ENCODE peak calls at places on chromosomes 5 and 9, in five cellular contexts. One of them, this sample, is unnamed.

GRCh38 chr5:134964359-134965270 is 3.1 kb upstream of the CATSPER3 start:
- DNase-seq in esophagus muscularis mucosa: no peak
- DNase-seq in tibial nerve: no peak
- DNase-seq in thyroid gland: no peak
- DNase-seq in lower leg skin: no peak
- DNase-seq in this sample: no peak

GRCh38 chr5:154179846-154180710 is 10.5 kb upstream of the GALNT10 start:
- DNase-seq in thyroid gland: peak
- DNase-seq in esophagus muscularis mucosa: no peak
- DNase-seq in tibial nerve: no peak
- DNase-seq in lower leg skin: no peak
- DNase-seq in this sample: peak

GRCh38 chr5:35030426-35030825 is 17.3 kb downstream of the AGXT2 start:
- DNase-seq in thyroid gland: no peak
- DNase-seq in lower leg skin: no peak
- DNase-seq in tibial nerve: no peak
- DNase-seq in esophagus muscularis mucosa: no peak
- DNase-seq in this sample: no peak

GRCh38 chr9:117343416-117343815 is 71.4 kb downstream of the ASTN2 start:
- DNase-seq in esophagus muscularis mucosa: no peak
- DNase-seq in thyroid gland: no peak
- DNase-seq in lower leg skin: no peak
- DNase-seq in tibial nerve: no peak
- DNase-seq in this sample: no peak

GRCh38 chr5:14016549-14016948 is 72.1 kb upstream of the DNAH5 start:
- DNase-seq in tibial nerve: no peak
- DNase-seq in esophagus muscularis mucosa: peak
- DNase-seq in thyroid gland: no peak
- DNase-seq in lower leg skin: no peak
- DNase-seq in this sample: no peak

GRCh38 chr9:116632990-116633441 is 54.1 kb upstream of the TRIM32 start:
- DNase-seq in lower leg skin: no peak
- DNase-seq in tibial nerve: no peak
- DNase-seq in thyroid gland: no peak
- DNase-seq in esophagus muscularis mucosa: no peak
- DNase-seq in this sample: no peak

GRCh38 chr5:156402387-156402921 is 75.5 kb downstream of the SGCD start:
- DNase-seq in thyroid gland: peak
- DNase-seq in tibial nerve: no peak
- DNase-seq in lower leg skin: no peak
- DNase-seq in esophagus muscularis mucosa: no peak
- DNase-seq in this sample: no peak

GRCh38 chr5:15993334-15993733 is 186.3 kb downstream of the MARCHF11 start:
- DNase-seq in thyroid gland: no peak
- DNase-seq in tibial nerve: no peak
- DNase-seq in esophagus muscularis mucosa: no peak
- DNase-seq in lower leg skin: no peak
- DNase-seq in this sample: no peak

GRCh38 chr5:135426102-135427082 is 20.8 kb downstream of the DCANP1 start:
- DNase-seq in lower leg skin: no peak
- DNase-seq in thyroid gland: no peak
- DNase-seq in tibial nerve: no peak
- DNase-seq in esophagus muscularis mucosa: no peak
- DNase-seq in this sample: peak

GRCh38 chr9:136686534-136686793 is 793 bp downstream of the AGPAT2 start:
- DNase-seq in thyroid gland: no peak
- DNase-seq in tibial nerve: no peak
- DNase-seq in esophagus muscularis mucosa: no peak
- DNase-seq in lower leg skin: no peak
- DNase-seq in this sample: no peak

GRCh38 chr9:136685792-136686533 is 1.3 kb downstream of the AGPAT2 start:
- DNase-seq in tibial nerve: no peak
- DNase-seq in lower leg skin: no peak
- DNase-seq in thyroid gland: no peak
- DNase-seq in esophagus muscularis mucosa: no peak
- DNase-seq in this sample: no peak

GRCh38 chr9:136687721-136688223 is 515 bp upstream of the AGPAT2 start:
- DNase-seq in lower leg skin: no peak
- DNase-seq in tibial nerve: no peak
- DNase-seq in thyroid gland: peak
- DNase-seq in esophagus muscularis mucosa: no peak
- DNase-seq in this sample: no peak

GRCh38 chr9:136688274-136689107 is 1.2 kb upstream of the AGPAT2 start:
- DNase-seq in esophagus muscularis mucosa: no peak
- DNase-seq in tibial nerve: no peak
- DNase-seq in thyroid gland: no peak
- DNase-seq in lower leg skin: no peak
- DNase-seq in this sample: no peak

GRCh38 chr9:136686794-136687711 is at the start of gene AGPAT2:
- DNase-seq in thyroid gland: peak
- DNase-seq in tibial nerve: peak
- DNase-seq in esophagus muscularis mucosa: no peak
- DNase-seq in lower leg skin: peak
- DNase-seq in this sample: peak
- TF ChIP-seq POLR2A in thyroid gland: peak
- TF ChIP-seq POLR2A in tibial nerve: peak
- TF ChIP-seq POLR2A in esophagus muscularis mucosa: peak
- TF ChIP-seq POLR2A in lower leg skin: no peak
- TF ChIP-seq POLR2A in this sample: no peak

DNA sequence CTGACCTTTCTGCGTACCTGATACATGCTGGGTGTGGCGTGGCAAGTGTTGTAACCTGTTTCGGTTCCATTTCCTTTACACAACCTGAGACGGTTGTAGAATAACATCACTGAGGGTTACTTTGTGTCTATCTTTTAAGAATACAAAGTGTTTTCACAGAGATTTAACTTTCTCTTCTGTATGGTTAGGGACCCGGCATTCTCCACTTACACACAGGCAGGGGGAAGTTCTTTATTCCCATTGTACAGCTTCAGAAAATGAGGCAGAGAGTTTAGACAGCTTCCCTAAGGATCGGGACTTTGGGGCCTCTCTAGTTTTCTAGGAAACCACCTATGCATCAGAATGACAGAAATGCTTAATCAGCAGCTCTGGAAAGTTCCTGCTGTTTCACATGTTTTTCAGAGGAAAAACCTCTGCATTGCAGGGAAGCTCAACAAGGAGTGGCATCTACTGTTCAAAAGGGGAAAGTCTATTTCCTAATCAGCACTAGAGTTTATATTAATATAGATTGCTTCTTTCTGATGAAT is 41.3 kb downstream of the CAST start:
- DNase-seq in thyroid gland: no peak
- DNase-seq in lower leg skin: no peak
- DNase-seq in esophagus muscularis mucosa: no peak
- DNase-seq in tibial nerve: no peak
- DNase-seq in this sample: no peak
- TF ChIP-seq POLR2A in thyroid gland: no peak
- TF ChIP-seq POLR2A in lower leg skin: no peak
- TF ChIP-seq POLR2A in esophagus muscularis mucosa: peak
- TF ChIP-seq POLR2A in tibial nerve: no peak
- TF ChIP-seq POLR2A in this sample: no peak

DNA sequence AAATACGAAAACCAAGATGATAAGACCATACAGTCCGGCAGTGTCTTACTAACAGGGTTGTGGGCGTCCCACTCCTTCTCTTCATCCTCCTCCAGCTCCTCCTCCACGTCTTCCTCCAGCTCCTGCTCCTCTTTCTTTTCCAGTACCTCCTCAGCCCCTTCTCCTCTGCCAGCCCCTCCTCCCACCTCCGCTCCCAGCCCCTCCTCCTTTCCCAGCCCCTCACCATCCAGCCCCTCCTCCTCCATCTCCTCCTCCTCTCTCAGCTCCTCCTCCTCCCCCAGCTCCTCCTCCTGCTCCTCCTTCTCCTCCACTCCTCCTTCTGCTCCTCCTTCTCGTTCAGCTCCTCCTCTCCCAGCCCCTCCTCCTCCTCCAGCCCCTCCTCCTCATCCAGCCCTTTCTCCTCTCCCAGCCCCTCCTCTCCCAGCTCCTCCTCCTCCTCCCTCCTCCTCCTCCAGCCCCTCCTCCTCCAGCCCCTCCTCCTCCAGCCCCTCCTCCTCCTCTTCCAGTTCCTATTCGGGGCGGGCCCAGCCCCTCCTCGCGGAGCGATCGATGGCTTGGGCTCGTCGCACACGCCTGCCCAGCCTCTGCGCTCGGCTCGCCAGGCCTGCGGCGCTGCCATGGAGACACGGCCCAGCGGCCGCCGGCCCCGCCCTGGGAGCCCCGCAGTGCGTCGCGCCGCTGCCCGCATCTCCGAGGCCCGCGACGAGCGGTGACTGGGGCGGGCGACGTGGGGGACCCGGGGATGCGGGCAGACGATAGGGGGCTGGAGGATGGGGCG is at the start of gene BRD3OS:
- DNase-seq in tibial nerve: peak
- DNase-seq in lower leg skin: peak
- DNase-seq in esophagus muscularis mucosa: peak
- DNase-seq in thyroid gland: peak
- DNase-seq in this sample: peak
- TF ChIP-seq POLR2A in tibial nerve: no peak
- TF ChIP-seq POLR2A in lower leg skin: no peak
- TF ChIP-seq POLR2A in esophagus muscularis mucosa: no peak
- TF ChIP-seq POLR2A in thyroid gland: no peak
- TF ChIP-seq POLR2A in this sample: no peak

GRCh38 chr5:139457241-139457640 is 5.3 kb downstream of the ECSCR start:
- DNase-seq in esophagus muscularis mucosa: no peak
- DNase-seq in tibial nerve: no peak
- DNase-seq in thyroid gland: no peak
- DNase-seq in lower leg skin: no peak
- DNase-seq in this sample: no peak
- TF ChIP-seq POLR2A in esophagus muscularis mucosa: no peak
- TF ChIP-seq POLR2A in tibial nerve: no peak
- TF ChIP-seq POLR2A in thyroid gland: no peak
- TF ChIP-seq POLR2A in lower leg skin: no peak
- TF ChIP-seq POLR2A in this sample: no peak

GRCh38 chr5:139377226-139377625 is 5.9 kb downstream of the SLC23A1 start:
- DNase-seq in lower leg skin: no peak
- DNase-seq in tibial nerve: no peak
- DNase-seq in thyroid gland: no peak
- DNase-seq in esophagus muscularis mucosa: no peak
- DNase-seq in this sample: no peak

GRCh38 chr5:139376364-139376763 is 6.7 kb downstream of the SLC23A1 start:
- DNase-seq in thyroid gland: no peak
- DNase-seq in tibial nerve: no peak
- DNase-seq in esophagus muscularis mucosa: no peak
- DNase-seq in lower leg skin: no peak
- DNase-seq in this sample: no peak

GRCh38 chr5:139378101-139378825 is 4.8 kb downstream of the SLC23A1 start:
- DNase-seq in esophagus muscularis mucosa: no peak
- DNase-seq in thyroid gland: no peak
- DNase-seq in lower leg skin: no peak
- DNase-seq in tibial nerve: no peak
- DNase-seq in this sample: peak

GRCh38 chr5:139379626-139380449 is 3.3 kb downstream of the SLC23A1 start:
- DNase-seq in tibial nerve: no peak
- DNase-seq in thyroid gland: no peak
- DNase-seq in esophagus muscularis mucosa: no peak
- DNase-seq in lower leg skin: no peak
- DNase-seq in this sample: no peak

DNA sequence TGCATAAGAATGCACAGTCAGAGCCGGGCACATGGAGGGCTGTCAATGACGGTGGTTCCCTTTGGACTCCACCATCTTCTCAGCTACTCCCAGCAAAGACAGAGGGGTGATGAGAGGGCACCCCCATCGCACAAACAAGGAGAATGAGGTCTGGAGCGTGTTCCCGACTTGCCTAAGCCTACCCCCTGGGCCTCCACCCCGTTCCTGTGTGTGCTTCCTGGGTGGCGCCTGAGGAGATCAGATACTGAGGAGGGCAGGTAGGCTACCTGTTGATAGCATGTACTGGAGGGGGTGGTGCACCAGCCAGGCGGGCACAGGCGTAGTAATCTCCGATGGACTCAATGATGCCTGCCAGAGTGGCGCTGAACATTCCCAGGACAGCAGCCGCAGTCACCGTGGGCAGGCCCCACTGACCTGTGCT is 4.1 kb downstream of the SLC23A1 start:
- DNase-seq in esophagus muscularis mucosa: no peak
- DNase-seq in thyroid gland: no peak
- DNase-seq in lower leg skin: no peak
- DNase-seq in tibial nerve: no peak
- DNase-seq in this sample: no peak
- TF ChIP-seq POLR2A in esophagus muscularis mucosa: no peak
- TF ChIP-seq POLR2A in thyroid gland: no peak
- TF ChIP-seq POLR2A in lower leg skin: no peak
- TF ChIP-seq POLR2A in tibial nerve: no peak
- TF ChIP-seq POLR2A in this sample: no peak

GRCh38 chr5:75511435-75512382 is at the start of the genes CERT1 and POLK:
- DNase-seq in thyroid gland: peak
- DNase-seq in lower leg skin: peak
- DNase-seq in tibial nerve: peak
- DNase-seq in esophagus muscularis mucosa: peak
- DNase-seq in this sample: peak
- TF ChIP-seq POLR2A in thyroid gland: peak
- TF ChIP-seq POLR2A in lower leg skin: peak
- TF ChIP-seq POLR2A in tibial nerve: peak
- TF ChIP-seq POLR2A in esophagus muscularis mucosa: peak
- TF ChIP-seq POLR2A in this sample: peak

GRCh38 chr5:176659440-176659839 is 12.2 kb downstream of the TSPAN17 start:
- DNase-seq in esophagus muscularis mucosa: no peak
- DNase-seq in lower leg skin: no peak
- DNase-seq in thyroid gland: no peak
- DNase-seq in tibial nerve: no peak
- DNase-seq in this sample: no peak
- TF ChIP-seq POLR2A in esophagus muscularis mucosa: no peak
- TF ChIP-seq POLR2A in lower leg skin: no peak
- TF ChIP-seq POLR2A in thyroid gland: no peak
- TF ChIP-seq POLR2A in tibial nerve: no peak
- TF ChIP-seq POLR2A in this sample: no peak

GRCh38 chr9:129989740-129990139 is 53.2 kb downstream of the FNBP1 start:
- DNase-seq in lower leg skin: no peak
- DNase-seq in thyroid gland: peak
- DNase-seq in tibial nerve: no peak
- DNase-seq in esophagus muscularis mucosa: no peak
- DNase-seq in this sample: no peak
- TF ChIP-seq POLR2A in lower leg skin: no peak
- TF ChIP-seq POLR2A in thyroid gland: no peak
- TF ChIP-seq POLR2A in tibial nerve: no peak
- TF ChIP-seq POLR2A in esophagus muscularis mucosa: no peak
- TF ChIP-seq POLR2A in this sample: no peak

GRCh38 chr5:53820802-53821171 is 260.3 kb downstream of the NDUFS4 start:
- DNase-seq in lower leg skin: no peak
- DNase-seq in esophagus muscularis mucosa: no peak
- DNase-seq in thyroid gland: no peak
- DNase-seq in tibial nerve: no peak
- DNase-seq in this sample: no peak
- TF ChIP-seq POLR2A in lower leg skin: no peak
- TF ChIP-seq POLR2A in esophagus muscularis mucosa: no peak
- TF ChIP-seq POLR2A in thyroid gland: no peak
- TF ChIP-seq POLR2A in tibial nerve: no peak
- TF ChIP-seq POLR2A in this sample: no peak

DNA sequence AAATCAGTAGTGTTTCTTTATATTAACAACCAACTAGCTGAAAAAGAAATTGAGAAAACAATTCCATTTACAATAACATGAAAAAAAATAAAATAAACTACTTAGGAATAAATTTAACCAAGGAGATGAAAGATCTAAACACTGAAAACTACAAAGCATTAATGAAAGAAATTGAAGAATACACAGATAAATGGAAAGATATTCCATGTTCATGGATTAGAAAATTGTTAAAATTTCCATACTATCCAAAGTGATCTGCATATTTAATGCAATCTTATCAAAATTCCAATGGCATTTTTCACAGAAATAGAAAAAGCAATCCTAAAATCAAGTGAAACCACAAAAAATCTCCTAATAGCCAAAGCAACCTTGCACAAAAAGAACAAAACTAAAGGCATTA is 320.2 kb upstream of the GRAMD2B start:
- DNase-seq in esophagus muscularis mucosa: no peak
- DNase-seq in lower leg skin: no peak
- DNase-seq in thyroid gland: no peak
- DNase-seq in tibial nerve: no peak
- DNase-seq in this sample: no peak
- TF ChIP-seq POLR2A in esophagus muscularis mucosa: no peak
- TF ChIP-seq POLR2A in lower leg skin: no peak
- TF ChIP-seq POLR2A in thyroid gland: no peak
- TF ChIP-seq POLR2A in tibial nerve: no peak
- TF ChIP-seq POLR2A in this sample: no peak